ENCODE peak calls at places on chromosomes 13 and 19, in six cellular contexts. One of them, this sample, is unnamed.

GRCh38 chr13:31545616-31546015 is 193.7 kb upstream of the RXFP2 start:
- DNase-seq in lower lobe of right lung: no peak
- DNase-seq in neural progenitor cell: no peak
- DNase-seq in naive thymus-derived CD4-positive, alpha-beta T cell: no peak
- DNase-seq in tibial artery: no peak
- DNase-seq in pancreas: no peak
- DNase-seq in this sample: no peak

GRCh38 chr13:113010510-113010865 is 41.5 kb downstream of the MCF2L start:
- DNase-seq in tibial artery: no peak
- DNase-seq in lower lobe of right lung: no peak
- DNase-seq in naive thymus-derived CD4-positive, alpha-beta T cell: no peak
- DNase-seq in neural progenitor cell: no peak
- DNase-seq in pancreas: no peak
- DNase-seq in this sample: no peak

GRCh38 chr13:24033527-24034302 is 126.8 kb upstream of the SPATA13 start:
- DNase-seq in neural progenitor cell: no peak
- DNase-seq in naive thymus-derived CD4-positive, alpha-beta T cell: no peak
- DNase-seq in tibial artery: no peak
- DNase-seq in pancreas: no peak
- DNase-seq in lower lobe of right lung: no peak
- DNase-seq in this sample: no peak

GRCh38 chr19:33323093-33323820 is 20.9 kb upstream of the CEBPA start:
- DNase-seq in pancreas: no peak
- DNase-seq in neural progenitor cell: no peak
- DNase-seq in lower lobe of right lung: no peak
- DNase-seq in naive thymus-derived CD4-positive, alpha-beta T cell: no peak
- DNase-seq in tibial artery: no peak
- DNase-seq in this sample: no peak

GRCh38 chr19:54164369-54165068 is 5.0 kb upstream of the LENG1 start:
- DNase-seq in neural progenitor cell: peak; percentile 71
- DNase-seq in naive thymus-derived CD4-positive, alpha-beta T cell: peak; percentile 50
- DNase-seq in pancreas: peak; percentile 79
- DNase-seq in lower lobe of right lung: peak; percentile 76
- DNase-seq in tibial artery: peak; percentile 55
- DNase-seq in this sample: peak; percentile 62

GRCh38 chr13:98918771-98919170 is 59.1 kb downstream of the DOCK9 start:
- DNase-seq in pancreas: no peak
- DNase-seq in naive thymus-derived CD4-positive, alpha-beta T cell: no peak
- DNase-seq in lower lobe of right lung: no peak
- DNase-seq in neural progenitor cell: no peak
- DNase-seq in tibial artery: no peak
- DNase-seq in this sample: no peak

GRCh38 chr19:46021531-46022041 is 1.3 kb downstream of the PGLYRP1 start:
- DNase-seq in neural progenitor cell: no peak
- DNase-seq in pancreas: no peak
- DNase-seq in naive thymus-derived CD4-positive, alpha-beta T cell: no peak
- DNase-seq in lower lobe of right lung: no peak
- DNase-seq in tibial artery: no peak
- DNase-seq in this sample: no peak

GRCh38 chr13:40379794-40380608 is 286.4 kb downstream of the FOXO1 start:
- DNase-seq in lower lobe of right lung: no peak
- DNase-seq in naive thymus-derived CD4-positive, alpha-beta T cell: no peak
- DNase-seq in pancreas: no peak
- DNase-seq in tibial artery: no peak
- DNase-seq in neural progenitor cell: peak; percentile 32
- DNase-seq in this sample: no peak

GRCh38 chr13:72849571-72849970 is 67.6 kb downstream of the PIBF1 start:
- DNase-seq in neural progenitor cell: no peak
- DNase-seq in pancreas: no peak
- DNase-seq in tibial artery: no peak
- DNase-seq in lower lobe of right lung: no peak
- DNase-seq in naive thymus-derived CD4-positive, alpha-beta T cell: no peak
- DNase-seq in this sample: no peak

GRCh38 chr13:36766295-36766694 is 52.7 kb upstream of the RFXAP start:
- DNase-seq in neural progenitor cell: no peak
- DNase-seq in naive thymus-derived CD4-positive, alpha-beta T cell: no peak
- DNase-seq in lower lobe of right lung: no peak
- DNase-seq in pancreas: no peak
- DNase-seq in tibial artery: no peak
- DNase-seq in this sample: no peak

GRCh38 chr19:14325863-14326262 is 55.4 kb upstream of the ADGRE5 start:
- DNase-seq in lower lobe of right lung: no peak
- DNase-seq in neural progenitor cell: no peak
- DNase-seq in tibial artery: no peak
- DNase-seq in naive thymus-derived CD4-positive, alpha-beta T cell: no peak
- DNase-seq in pancreas: no peak
- DNase-seq in this sample: no peak
- H3K9me3 ChIP-seq in lower lobe of right lung: no peaks in the 10 kb centered on the region
- H3K9me3 ChIP-seq in neural progenitor cell: no peaks in the 10 kb centered on the region
- H3K9me3 ChIP-seq in tibial artery: peaks cover under 1% of the 10 kb centered on the region
- H3K9me3 ChIP-seq in naive thymus-derived CD4-positive, alpha-beta T cell: no peaks in the 10 kb centered on the region
- H3K9me3 ChIP-seq in pancreas: no peaks in the 10 kb centered on the region
- H3K9me3 ChIP-seq in this sample: no peaks in the 10 kb centered on the region

GRCh38 chr19:9329999-9330398 is 6.0 kb downstream of the ZNF559 start:
- DNase-seq in neural progenitor cell: no peak
- DNase-seq in pancreas: no peak
- DNase-seq in lower lobe of right lung: no peak
- DNase-seq in naive thymus-derived CD4-positive, alpha-beta T cell: no peak
- DNase-seq in tibial artery: no peak
- DNase-seq in this sample: no peak
- H3K9me3 ChIP-seq in neural progenitor cell: peaks cover 62% of the 10 kb centered on the region
- H3K9me3 ChIP-seq in pancreas: no peaks in the 10 kb centered on the region
- H3K9me3 ChIP-seq in lower lobe of right lung: peaks cover 99% of the 10 kb centered on the region
- H3K9me3 ChIP-seq in naive thymus-derived CD4-positive, alpha-beta T cell: peaks cover 83% of the 10 kb centered on the region
- H3K9me3 ChIP-seq in tibial artery: peaks cover 74% of the 10 kb centered on the region
- H3K9me3 ChIP-seq in this sample: peaks cover 29% of the 10 kb centered on the region

GRCh38 chr19:57566396-57567256 is 7.0 kb upstream of the ZNF550 start:
- DNase-seq in tibial artery: no peak
- DNase-seq in lower lobe of right lung: no peak
- DNase-seq in pancreas: no peak
- DNase-seq in naive thymus-derived CD4-positive, alpha-beta T cell: no peak
- DNase-seq in neural progenitor cell: peak; percentile 40
- DNase-seq in this sample: no peak

GRCh38 chr19:57572415-57572947 is 6.2 kb downstream of the ZNF416 start:
- DNase-seq in naive thymus-derived CD4-positive, alpha-beta T cell: no peak
- DNase-seq in neural progenitor cell: no peak
- DNase-seq in pancreas: no peak
- DNase-seq in tibial artery: no peak
- DNase-seq in lower lobe of right lung: no peak
- DNase-seq in this sample: no peak

GRCh38 chr19:57576661-57577060 is 2.0 kb downstream of the ZNF416 start:
- DNase-seq in tibial artery: no peak
- DNase-seq in lower lobe of right lung: no peak
- DNase-seq in naive thymus-derived CD4-positive, alpha-beta T cell: no peak
- DNase-seq in pancreas: no peak
- DNase-seq in neural progenitor cell: no peak
- DNase-seq in this sample: no peak

GRCh38 chr19:57570707-57571106 is 8.0 kb downstream of the ZNF416 start:
- DNase-seq in pancreas: no peak
- DNase-seq in lower lobe of right lung: no peak
- DNase-seq in naive thymus-derived CD4-positive, alpha-beta T cell: no peak
- DNase-seq in tibial artery: no peak
- DNase-seq in neural progenitor cell: no peak
- DNase-seq in this sample: no peak
- H3K9me3 ChIP-seq in pancreas: peaks cover 24% of the 10 kb centered on the region
- H3K9me3 ChIP-seq in lower lobe of right lung: peaks cover 100% of the 10 kb centered on the region
- H3K9me3 ChIP-seq in naive thymus-derived CD4-positive, alpha-beta T cell: peaks cover 98% of the 10 kb centered on the region
- H3K9me3 ChIP-seq in tibial artery: peaks cover 100% of the 10 kb centered on the region
- H3K9me3 ChIP-seq in neural progenitor cell: peaks cover 30% of the 10 kb centered on the region
- H3K9me3 ChIP-seq in this sample: peaks cover 59% of the 10 kb centered on the region

DNA sequence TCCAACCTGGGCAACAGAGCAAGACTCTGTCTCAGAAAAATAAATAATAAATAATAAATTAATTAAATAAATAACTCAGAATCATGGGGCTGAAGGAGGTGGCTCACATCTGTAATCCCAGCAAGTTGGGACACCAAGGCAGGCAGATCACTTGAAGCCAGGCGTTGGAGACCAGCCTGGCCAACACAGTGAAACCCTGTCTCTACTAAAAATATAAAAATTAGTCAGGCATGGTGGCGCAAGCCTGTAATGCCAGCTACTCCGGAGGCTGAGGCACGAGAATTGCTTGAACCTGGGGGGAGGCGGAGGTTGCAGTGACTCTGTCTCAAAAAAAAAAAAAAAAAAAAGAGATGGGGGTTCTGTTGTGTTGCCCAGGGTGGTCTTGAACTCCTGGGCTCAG is 7.2 kb downstream of the TMEM38A start:
- DNase-seq in lower lobe of right lung: no peak
- DNase-seq in naive thymus-derived CD4-positive, alpha-beta T cell: no peak
- DNase-seq in pancreas: no peak
- DNase-seq in neural progenitor cell: no peak
- DNase-seq in tibial artery: no peak
- DNase-seq in this sample: no peak
- H3K9me3 ChIP-seq in lower lobe of right lung: no peaks in the 10 kb centered on the region
- H3K9me3 ChIP-seq in naive thymus-derived CD4-positive, alpha-beta T cell: no peaks in the 10 kb centered on the region
- H3K9me3 ChIP-seq in pancreas: no peaks in the 10 kb centered on the region
- H3K9me3 ChIP-seq in neural progenitor cell: no peaks in the 10 kb centered on the region
- H3K9me3 ChIP-seq in tibial artery: no peaks in the 10 kb centered on the region
- H3K9me3 ChIP-seq in this sample: no peaks in the 10 kb centered on the region

DNA sequence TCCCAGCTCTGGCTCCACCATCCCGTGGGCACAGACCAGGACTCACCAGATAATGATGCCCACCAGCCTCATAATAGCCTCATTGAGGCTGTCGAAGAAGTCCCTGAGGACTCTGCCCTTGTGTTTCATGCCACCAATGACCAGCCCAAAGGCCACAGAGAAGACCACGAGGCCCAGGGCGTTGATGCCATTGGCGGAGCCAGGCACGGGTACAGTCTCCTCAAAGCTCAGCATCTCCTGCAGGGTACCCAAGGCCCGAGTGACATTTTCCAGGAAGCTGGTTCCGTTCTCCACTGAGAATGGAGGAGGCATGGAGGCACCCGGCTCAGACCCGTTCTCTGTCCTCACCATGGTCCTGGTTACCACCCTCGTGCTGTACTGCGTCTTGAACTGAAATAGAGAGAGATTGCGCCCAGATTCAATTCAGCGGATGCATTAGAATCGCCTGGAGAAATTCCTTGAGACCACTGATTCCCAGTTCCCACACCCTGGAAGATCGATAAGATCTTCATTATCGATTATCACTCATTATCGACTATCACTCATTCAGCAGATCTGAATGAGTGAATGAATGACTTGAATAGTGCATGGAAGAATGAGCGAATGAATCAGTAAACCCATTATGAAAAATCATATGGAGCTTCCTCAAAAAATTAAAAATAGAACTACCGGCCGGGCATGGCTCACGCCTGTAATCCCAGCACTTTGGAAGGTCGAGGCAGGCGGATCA is 17.5 kb downstream of the SLC1A6 start:
- DNase-seq in pancreas: no peak
- DNase-seq in tibial artery: no peak
- DNase-seq in lower lobe of right lung: no peak
- DNase-seq in neural progenitor cell: no peak
- DNase-seq in naive thymus-derived CD4-positive, alpha-beta T cell: no peak
- DNase-seq in this sample: no peak
- H3K9me3 ChIP-seq in pancreas: no peaks in the 10 kb centered on the region
- H3K9me3 ChIP-seq in tibial artery: peaks cover 20% of the 10 kb centered on the region
- H3K9me3 ChIP-seq in lower lobe of right lung: peaks cover 20% of the 10 kb centered on the region
- H3K9me3 ChIP-seq in neural progenitor cell: no peaks in the 10 kb centered on the region
- H3K9me3 ChIP-seq in naive thymus-derived CD4-positive, alpha-beta T cell: peaks cover 33% of the 10 kb centered on the region
- H3K9me3 ChIP-seq in this sample: peaks cover 5% of the 10 kb centered on the region

DNA sequence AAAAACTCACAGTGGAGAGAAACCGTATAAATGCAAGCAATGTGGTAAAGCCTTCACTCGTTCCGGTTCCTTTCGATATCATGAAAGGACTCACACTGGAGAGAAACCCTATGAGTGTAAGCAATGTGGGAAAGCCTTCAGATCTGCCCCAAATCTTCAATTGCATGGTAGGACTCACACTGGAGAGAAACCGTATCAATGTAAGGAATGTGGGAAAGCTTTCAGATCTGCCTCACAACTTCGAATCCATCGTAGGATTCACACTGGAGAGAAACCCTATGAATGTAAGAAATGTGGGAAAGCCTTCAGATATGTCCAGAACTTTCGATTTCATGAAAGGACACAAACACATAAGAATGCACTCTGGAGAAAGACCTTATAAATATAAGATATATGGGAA is 19.4 kb upstream of the ZNF69 start:
- DNase-seq in tibial artery: no peak
- DNase-seq in neural progenitor cell: no peak
- DNase-seq in naive thymus-derived CD4-positive, alpha-beta T cell: no peak
- DNase-seq in pancreas: no peak
- DNase-seq in lower lobe of right lung: no peak
- DNase-seq in this sample: no peak
- H3K9me3 ChIP-seq in tibial artery: peaks cover 81% of the 10 kb centered on the region
- H3K9me3 ChIP-seq in neural progenitor cell: peaks cover 19% of the 10 kb centered on the region
- H3K9me3 ChIP-seq in naive thymus-derived CD4-positive, alpha-beta T cell: peaks cover 91% of the 10 kb centered on the region
- H3K9me3 ChIP-seq in pancreas: no peaks in the 10 kb centered on the region
- H3K9me3 ChIP-seq in lower lobe of right lung: peaks cover 76% of the 10 kb centered on the region
- H3K9me3 ChIP-seq in this sample: peaks cover 33% of the 10 kb centered on the region

GRCh38 chr13:53249236-53249635 is 220.6 kb downstream of the OLFM4 start:
- DNase-seq in neural progenitor cell: no peak
- DNase-seq in pancreas: no peak
- DNase-seq in naive thymus-derived CD4-positive, alpha-beta T cell: no peak
- DNase-seq in lower lobe of right lung: no peak
- DNase-seq in tibial artery: no peak
- DNase-seq in this sample: no peak
- H3K9me3 ChIP-seq in neural progenitor cell: no peaks in the 10 kb centered on the region
- H3K9me3 ChIP-seq in pancreas: no peaks in the 10 kb centered on the region
- H3K9me3 ChIP-seq in naive thymus-derived CD4-positive, alpha-beta T cell: no peaks in the 10 kb centered on the region
- H3K9me3 ChIP-seq in lower lobe of right lung: no peaks in the 10 kb centered on the region
- H3K9me3 ChIP-seq in tibial artery: no peaks in the 10 kb centered on the region
- H3K9me3 ChIP-seq in this sample: no peaks in the 10 kb centered on the region

GRCh38 chr19:15587663-15588062 is 27.4 kb upstream of the CYP4F8 start:
- DNase-seq in tibial artery: peak; percentile 49
- DNase-seq in lower lobe of right lung: peak; percentile 86
- DNase-seq in neural progenitor cell: no peak
- DNase-seq in naive thymus-derived CD4-positive, alpha-beta T cell: no peak
- DNase-seq in pancreas: peak; percentile 28
- DNase-seq in this sample: no peak
- H3K9me3 ChIP-seq in tibial artery: peaks cover 8% of the 10 kb centered on the region
- H3K9me3 ChIP-seq in lower lobe of right lung: no peaks in the 10 kb centered on the region
- H3K9me3 ChIP-seq in neural progenitor cell: no peaks in the 10 kb centered on the region
- H3K9me3 ChIP-seq in naive thymus-derived CD4-positive, alpha-beta T cell: no peaks in the 10 kb centered on the region
- H3K9me3 ChIP-seq in pancreas: no peaks in the 10 kb centered on the region
- H3K9me3 ChIP-seq in this sample: no peaks in the 10 kb centered on the region

GRCh38 chr19:22137791-22138190 is 59.0 kb downstream of the ZNF676 start:
- DNase-seq in pancreas: no peak
- DNase-seq in neural progenitor cell: no peak
- DNase-seq in naive thymus-derived CD4-positive, alpha-beta T cell: no peak
- DNase-seq in lower lobe of right lung: no peak
- DNase-seq in tibial artery: no peak
- DNase-seq in this sample: no peak
- H3K9me3 ChIP-seq in pancreas: no peaks in the 10 kb centered on the region
- H3K9me3 ChIP-seq in neural progenitor cell: peaks cover 19% of the 10 kb centered on the region
- H3K9me3 ChIP-seq in naive thymus-derived CD4-positive, alpha-beta T cell: peaks cover 29% of the 10 kb centered on the region
- H3K9me3 ChIP-seq in lower lobe of right lung: peaks cover 30% of the 10 kb centered on the region
- H3K9me3 ChIP-seq in tibial artery: peaks cover 20% of the 10 kb centered on the region
- H3K9me3 ChIP-seq in this sample: no peaks in the 10 kb centered on the region

This sample was measured in T-helper 17 cell.